ENCODE peak calls at places on chromosomes 16 and 17, in five cellular contexts. A is upper lobe of left lung; W is CD4-positive, CD25-positive, alpha-beta regulatory T cell; Z is A549; B is Peyer's patch. O is an unnamed sample. For H3K4me1, the result is how much of the 10 kb centered on the place peaks cover.

GRCh38 chr17:39867084-39867890 is 715 bp upstream of the ZPBP2 start:
- DNase-seq in B (no peak), W (peak), Z (no peak), A (no peak), O (peak)

GRCh38 chr17:51372345-51373004 is 112.1 kb downstream of the UTP18 start:
- DNase-seq in B (no peak), W (peak), Z (peak), A (peak), O (no peak)

GRCh38 chr17:19897901-19898300 is 30.2 kb upstream of the ULK2 start:
- DNase-seq in Z (no peak), B (no peak), A (no peak), W (no peak), O (no peak)

GRCh38 chr16:651844-652243 is 2.7 kb downstream of the WDR90 start:
- DNase-seq in W (no peak), A (no peak), Z (no peak), B (no peak), O (no peak)

GRCh38 chr16:3458278-3458851 is 14.9 kb downstream of the NAA60 start:
- DNase-seq in A (no peak), W (no peak), B (peak), Z (no peak), O (no peak)

GRCh38 chr17:48612854-48613691 is 2.0 kb downstream of the HOXB8 start:
- DNase-seq in W (peak), A (no peak), B (peak), Z (peak), O (no peak)

GRCh38 chr17:28737770-28738679 is 5.8 kb upstream of the TRAF4 start:
- DNase-seq in Z (no peak), W (no peak), B (no peak), A (no peak), O (no peak)

GRCh38 chr16:51161440-51162195 is 10.5 kb upstream of the SALL1 start:
- DNase-seq in Z (no peak), W (no peak), B (no peak), A (no peak), O (no peak)

GRCh38 chr16:89502319-89502843 is 5.8 kb upstream of the SPG7 start:
- DNase-seq in B (peak), A (peak), W (no peak), Z (peak), O (no peak)

GRCh38 chr16:3266873-3267537 is 10.6 kb upstream of the MEFV start:
- DNase-seq in A (no peak), W (no peak), Z (peak), B (no peak), O (no peak)

GRCh38 chr16:58584831-58585505 is 44.7 kb downstream of the CNOT1 start:
- DNase-seq in W (no peak), A (no peak), B (no peak), Z (no peak), O (no peak)

GRCh38 chr16:86951831-86952598 is 365.2 kb downstream of the C16orf95 start:
- DNase-seq in B (no peak), Z (peak), A (no peak), W (no peak), O (no peak)

GRCh38 chr17:28320215-28321061 is 1.4 kb downstream of the TMEM97 start:
- DNase-seq in W (no peak), A (no peak), Z (no peak), B (no peak), O (no peak)

GRCh38 chr16:57528499-57529323 is 7.7 kb downstream of the CCDC102A start:
- DNase-seq in B (peak), W (no peak), Z (no peak), A (no peak), O (no peak)

GRCh38 chr16:88290850-88291830 is 91.6 kb upstream of the ZNF469 start:
- DNase-seq in W (no peak), B (peak), Z (no peak), A (no peak), O (no peak)

GRCh38 chr17:6534846-6535514 is 21.4 kb downstream of the PITPNM3 start:
- DNase-seq in B (no peak), W (no peak), A (no peak), Z (no peak), O (no peak)

GRCh38 chr17:53496356-53496755 is 326.4 kb upstream of the KIF2B start:
- DNase-seq in W (no peak), Z (no peak), B (no peak), A (no peak), O (no peak)

GRCh38 chr16:82192665-82193064 is 22.6 kb upstream of the MPHOSPH6 start:
- DNase-seq in A (no peak), W (peak), B (no peak), Z (no peak), O (peak)

GRCh38 chr16:25265968-25266367 is 8.3 kb upstream of the ZKSCAN2 start:
- DNase-seq in Z (no peak), W (no peak), B (no peak), A (no peak), O (no peak)

GRCh38 chr16:81551821-81552304 is 107.3 kb downstream of the CMIP start:
- DNase-seq in B (no peak), A (no peak), W (no peak), Z (no peak), O (no peak)

GRCh38 chr16:75420987-75421819 is 12.1 kb downstream of the CFDP1 start:
- DNase-seq in B (peak), W (no peak), A (peak), Z (no peak), O (peak)

GRCh38 chr16:89199241-89200123 is 855 bp downstream of the SLC22A31 start:
- DNase-seq in Z (no peak), A (no peak), W (no peak), B (peak), O (no peak)

GRCh38 chr17:42782402-42783061 is 2.1 kb downstream of the WNK4 start:
- DNase-seq in B (peak), A (no peak), W (no peak), Z (no peak), O (no peak)

GRCh38 chr17:29390856-29391631 is 881 bp downstream of the TAOK1 start:
- DNase-seq in Z (peak), B (no peak), W (peak), A (peak), O (peak)

GRCh38 chr16:21222495-21223337 is 10.8 kb upstream of the ANKS4B start:
- DNase-seq in Z (no peak), A (no peak), B (no peak), W (no peak), O (no peak)

GRCh38 chr17:2721603-2722002 is 10.0 kb upstream of the CLUH start:
- DNase-seq in W (no peak), A (no peak), B (no peak), Z (no peak), O (no peak)

GRCh38 chr16:27332105-27332504 is 18.3 kb downstream of the IL4R start:
- DNase-seq in Z (no peak), A (no peak), B (no peak), W (no peak), O (no peak)
- H3K4me1 ChIP-seq in Z (under half), A (half or more), B (under half), W (under half), O (under half)

GRCh38 chr17:81091774-81092517 is 57.0 kb downstream of the BAIAP2 start:
- DNase-seq in B (no peak), A (no peak), Z (no peak), W (no peak), O (no peak)
- H3K27ac ChIP-seq in B (no peak), A (peak), Z (no peak), W (no peak), O (no peak)

GRCh38 chr17:75207760-75208159 is 2.3 kb downstream of the NUP85 start:
- DNase-seq in A (no peak), B (no peak), W (no peak), Z (no peak), O (no peak)

GRCh38 chr17:75208161-75208560 is 2.7 kb downstream of the NUP85 start:
- DNase-seq in A (no peak), B (peak), Z (no peak), W (no peak), O (no peak)

GRCh38 chr17:75209061-75209460 is 3.6 kb downstream of the NUP85 start:
- DNase-seq in W (no peak), Z (no peak), B (no peak), A (no peak), O (no peak)

GRCh38 chr17:75205793-75206163 is 299 bp downstream of the NUP85 start:
- DNase-seq in B (no peak), A (no peak), W (no peak), Z (no peak), O (no peak)

DNA sequence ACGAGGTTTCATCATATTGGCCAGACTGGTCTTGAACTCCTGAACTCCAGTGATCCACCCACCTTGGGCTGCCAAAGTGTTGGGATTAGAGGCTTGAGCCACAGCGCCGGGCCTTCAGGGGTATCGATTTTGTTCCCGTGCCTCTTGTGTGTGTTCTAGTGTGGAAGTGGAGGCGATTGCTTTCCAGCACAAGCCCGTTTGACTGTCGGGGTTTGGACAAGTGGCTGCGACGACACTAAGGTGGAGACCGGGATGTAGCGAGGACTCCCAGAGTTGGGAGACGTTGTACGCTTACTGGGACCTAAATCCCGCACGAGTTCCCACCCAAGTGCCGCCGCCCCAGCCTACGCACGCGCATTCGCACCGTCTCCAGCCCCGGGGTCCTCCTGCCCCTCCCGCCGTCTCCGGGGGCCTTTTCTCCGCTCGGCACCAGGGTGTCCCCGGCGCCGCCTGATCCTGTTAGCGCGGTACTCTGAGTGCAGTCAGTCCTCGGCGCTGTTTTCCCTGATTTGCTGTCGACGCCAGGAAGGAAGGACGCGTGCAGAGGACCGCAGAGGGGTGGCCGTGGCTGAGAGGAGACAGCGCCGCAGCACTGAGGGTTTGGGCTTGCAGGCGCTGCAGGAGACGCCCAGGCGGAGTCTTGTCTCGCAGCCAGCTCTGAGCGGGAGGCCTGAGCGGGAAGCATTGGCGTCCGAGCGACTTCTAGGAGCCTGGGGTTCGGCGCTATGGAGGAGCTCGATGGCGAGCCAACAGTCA is at the start of gene NUP85:
- DNase-seq in Z (peak), A (peak), B (peak), W (peak), O (peak)
- H3K4me1 ChIP-seq in Z (under half), A (under half), B (under half), W (under half), O (under half)

GRCh38 chr17:62720126-62720850 is 87.8 kb downstream of the MARCHF10 start:
- DNase-seq in Z (peak), A (no peak), B (no peak), W (no peak), O (no peak)
- H3K27ac ChIP-seq in Z (peak), A (no peak), B (no peak), W (no peak), O (no peak)

GRCh38 chr16:85751665-85752501 is 987 bp upstream of the C16orf74 start:
- DNase-seq in Z (no peak), B (no peak), A (no peak), W (no peak), O (no peak)
- H3K4me1 ChIP-seq in Z (under half), B (under half), A (under half), W (under half), O (under half)

DNA sequence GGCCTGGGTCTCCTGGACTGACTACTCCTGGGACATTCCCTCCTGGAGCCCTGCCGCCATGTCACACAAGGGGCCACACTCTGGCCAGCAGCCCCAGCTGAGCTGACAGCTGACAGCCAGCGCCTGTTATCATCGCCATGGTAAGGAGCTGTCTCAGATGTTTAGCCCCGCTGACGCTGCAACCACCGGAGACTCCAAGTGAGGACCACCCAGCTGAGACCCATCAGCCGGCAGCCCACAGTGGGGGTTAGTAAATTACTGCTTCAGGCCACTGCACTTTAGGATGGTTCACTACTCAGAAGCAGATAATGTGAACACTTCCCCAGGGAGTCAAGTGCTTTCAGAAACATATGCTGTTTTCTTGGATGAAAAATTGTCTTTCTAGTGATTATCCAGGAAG is 14.6 kb upstream of the SPHK1 start:
- DNase-seq in B (no peak), Z (no peak), A (no peak), W (no peak), O (no peak)
- H3K27ac ChIP-seq in B (no peak), Z (no peak), A (peak), W (no peak), O (no peak)

GRCh38 chr17:17109231-17109630 is 67.0 kb downstream of the MPRIP start:
- DNase-seq in Z (no peak), A (peak), B (no peak), W (no peak), O (no peak)
- H3K4me1 ChIP-seq in Z (half or more), A (half or more), B (under half), W (under half), O (under half)

O was measured in naive thymus-derived CD4-positive, alpha-beta T cell.